ENCODE peak calls at places on chromosomes 6 and 20, in ten cellular contexts. M is tibial nerve; L is CD4-positive, CD25-positive, alpha-beta regulatory T cell; R is heart left ventricle; D is activated gamma-delta T cell treated with Interleukin-2 at 50 U/mL for 16 hours; Z is fibroblast of lung; J is HCT116; V is amygdala; N is EH; F is SK-N-SH. Y is an unnamed sample.

GRCh38 chr6:33418690-33419291 is 884 bp upstream of the CUTA start:
- DNase-seq in M (no peak), L (peak; percentile 39), R (no peak), D (peak; percentile 27), Z (no peak), J (no peak), V (no peak), N (no peak), F (no peak), Y (no peak)

GRCh38 chr6:157887892-157888291 is 64.8 kb downstream of the SNX9 start:
- DNase-seq in M (no peak), L (no peak), R (no peak), D (no peak), Z (no peak), J (no peak), V (no peak), N (no peak), F (no peak), Y (no peak)

GRCh38 chr20:62525014-62525413 is 49.2 kb upstream of the GATA5 start:
- DNase-seq in M (no peak), L (no peak), R (no peak), D (no peak), Z (no peak), J (no peak), V (no peak), N (no peak), F (no peak), Y (no peak)

GRCh38 chr20:5973971-5974370 is 23.5 kb downstream of the MCM8 start:
- DNase-seq in M (no peak), L (no peak), R (no peak), D (no peak), Z (no peak), J (no peak), V (no peak), N (no peak), F (no peak), Y (no peak)

GRCh38 chr6:50850860-50851259 is 32.2 kb downstream of the TFAP2B start:
- DNase-seq in M (no peak), L (no peak), R (no peak), D (no peak), Z (no peak), J (no peak), V (no peak), N (no peak), F (no peak), Y (no peak)

GRCh38 chr6:36066817-36067216 is 39.2 kb downstream of the MAPK14 start:
- DNase-seq in M (no peak), L (no peak), R (no peak), D (no peak), Z (no peak), J (no peak), V (no peak), N (no peak), F (no peak), Y (no peak)

GRCh38 chr6:100237881-100238280 is 226.8 kb downstream of the SIM1 start:
- DNase-seq in M (no peak), L (no peak), R (no peak), D (no peak), Z (no peak), J (no peak), V (no peak), N (peak; percentile 23), F (no peak), Y (no peak)

GRCh38 chr20:47142782-47143170 is 213.7 kb downstream of the ZMYND8 start:
- DNase-seq in M (no peak), L (no peak), R (no peak), D (no peak), Z (no peak), J (no peak), V (no peak), N (no peak), F (no peak), Y (no peak)

GRCh38 chr6:105711216-105711615 is 308.3 kb upstream of the PREP start:
- DNase-seq in M (no peak), L (no peak), R (no peak), D (no peak), Z (no peak), J (no peak), V (no peak), N (peak; percentile 73), F (no peak), Y (no peak)

Y was measured in GM12878.